ENCODE peak calls at places on chromosomes 6 and 20, in five cellular contexts. R is Peyer's patch, J is dorsolateral prefrontal cortex, U is AG04450, I is lower leg skin. G is an unnamed sample.

GRCh38 chr6:155309150-155309549 is 5.1 kb downstream of the TFB1M start:
- DNase-seq in R (no peak), J (no peak), U (no peak), I (no peak), G (no peak)

GRCh38 chr6:116990679-116991078 is 113.6 kb downstream of the RFX6 start:
- DNase-seq in R (no peak), J (no peak), U (no peak), I (no peak), G (no peak)

GRCh38 chr20:37584238-37584807 is 56.6 kb upstream of the BLCAP start:
- DNase-seq in R (no peak), J (no peak), U (no peak), I (no peak), G (no peak)

GRCh38 chr6:35451354-35452185 is 568 bp upstream of the FANCE start:
- DNase-seq in R (no peak), J (no peak), U (no peak), I (no peak), G (no peak)

GRCh38 chr6:24148154-24148570 is 22.1 kb downstream of the NRSN1 start:
- DNase-seq in R (no peak), J (no peak), U (no peak), I (no peak), G (no peak)

GRCh38 chr6:170208171-170208601 is 82.7 kb downstream of the DLL1 start:
- DNase-seq in R (no peak), J (peak), U (no peak), I (no peak), G (no peak)

GRCh38 chr6:37170273-37171140 is 555 bp downstream of the PIM1 start:
- DNase-seq in R (peak), J (peak), U (no peak), I (peak), G (peak)

GRCh38 chr6:34362909-34363713 is 29.4 kb downstream of the NUDT3 start:
- DNase-seq in R (no peak), J (no peak), U (no peak), I (no peak), G (no peak)

GRCh38 chr6:154805288-154805911 is 72.2 kb downstream of the SCAF8 start:
- DNase-seq in R (no peak), J (no peak), U (peak), I (no peak), G (no peak)

GRCh38 chr6:134533991-134534390 is 216.1 kb upstream of the SGK1 start:
- DNase-seq in R (no peak), J (no peak), U (no peak), I (no peak), G (no peak)

GRCh38 chr20:235891-236290 is 8.8 kb downstream of the DEFB129 start:
- DNase-seq in R (no peak), J (no peak), U (no peak), I (no peak), G (no peak)

GRCh38 chr20:36574278-36575065 is 1.1 kb downstream of the TGIF2 start:
- DNase-seq in R (peak), J (no peak), U (no peak), I (no peak), G (peak)

GRCh38 chr6:40436685-40437604 is 150.2 kb downstream of the LRFN2 start:
- DNase-seq in R (no peak), J (no peak), U (no peak), I (no peak), G (no peak)

GRCh38 chr6:35230950-35231349 is 17.2 kb downstream of the SCUBE3 start:
- DNase-seq in R (no peak), J (no peak), U (no peak), I (no peak), G (peak)

GRCh38 chr6:143884161-143884560 is 19.9 kb downstream of the ZC2HC1B start:
- DNase-seq in R (no peak), J (no peak), U (no peak), I (no peak), G (no peak)

GRCh38 chr20:45174434-45175364 is at the start of gene PI3:
- DNase-seq in R (no peak), J (no peak), U (no peak), I (no peak), G (no peak)

GRCh38 chr6:133411757-133412156 is 170.6 kb downstream of the EYA4 start:
- DNase-seq in R (no peak), J (no peak), U (no peak), I (no peak), G (no peak)

DNA sequence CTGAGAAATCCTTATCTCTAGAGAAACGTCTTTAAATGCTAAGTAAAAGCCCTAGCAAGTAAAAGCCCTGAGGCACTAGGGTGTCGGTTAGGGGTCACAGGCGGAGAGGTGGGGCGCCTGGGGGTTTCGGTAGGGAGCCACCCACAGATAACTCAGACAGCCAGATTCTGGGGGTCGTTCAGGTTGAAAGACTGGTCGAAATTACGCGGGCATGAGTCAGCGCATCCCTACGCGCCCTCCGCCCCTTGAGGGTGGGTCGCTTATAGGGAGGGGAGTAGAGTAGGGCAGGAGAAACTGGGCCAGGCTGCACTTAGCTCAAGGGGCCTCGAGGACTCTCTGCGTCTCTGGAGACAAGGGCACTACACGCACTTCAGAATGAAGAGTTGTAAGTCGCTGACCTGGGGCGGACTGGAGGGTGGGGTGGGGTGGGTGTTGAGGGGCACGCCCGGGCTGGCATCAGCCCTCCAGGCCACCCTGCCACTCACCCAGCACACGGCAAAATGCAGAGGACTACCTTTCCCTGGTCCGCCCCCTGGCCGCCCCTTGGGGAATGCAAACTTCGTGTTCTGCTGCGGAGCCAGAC is 598 bp upstream of the PPT2 start:
- DNase-seq in R (peak), J (peak), U (no peak), I (peak), G (no peak)
- TF ChIP-seq CTCF in R (peak), J (no peak), U (peak), I (no peak), G (peak)

DNA sequence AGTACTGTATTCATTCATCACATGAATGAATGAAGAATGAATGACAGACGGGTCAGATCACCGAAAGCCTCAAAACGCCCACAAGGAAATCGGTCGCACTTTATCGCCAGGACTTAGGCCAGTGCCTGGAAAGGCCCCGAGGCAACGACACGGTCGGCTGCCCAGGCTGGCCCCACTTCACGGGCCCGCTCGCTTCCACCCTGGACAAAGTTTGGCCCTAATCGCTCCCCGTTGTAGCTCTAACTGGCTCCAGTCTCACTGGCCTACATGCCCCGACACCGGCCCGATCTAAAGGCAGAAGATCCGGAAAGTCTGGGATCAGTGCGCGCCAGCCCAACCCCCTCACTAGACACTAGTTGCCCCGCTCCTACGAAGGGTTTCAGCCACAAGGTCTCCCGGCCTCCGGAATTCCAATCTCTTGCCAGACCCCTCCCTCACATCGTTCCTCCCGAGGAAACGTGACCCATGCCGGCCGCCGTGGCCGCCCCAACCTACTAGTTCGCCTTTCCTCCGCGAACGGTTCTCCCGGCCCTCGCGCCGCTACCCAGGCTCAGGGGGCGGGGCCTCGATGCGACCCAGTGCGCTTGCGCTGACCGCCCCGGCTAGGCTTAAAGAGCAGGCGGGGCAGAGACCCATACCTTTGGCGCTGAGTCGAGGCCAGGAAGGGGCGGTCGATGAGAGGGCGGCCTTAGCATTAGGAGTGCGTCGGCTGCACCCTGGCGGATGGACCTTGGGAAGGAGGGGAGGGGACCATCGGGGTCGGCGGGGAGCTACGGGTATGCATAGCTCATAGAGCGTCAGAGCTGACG is at the start of the genes GSS and MYH7B:
- DNase-seq in R (peak), J (peak), U (peak), I (peak), G (peak)
- TF ChIP-seq CTCF in R (peak), J (peak), U (peak), I (no peak), G (peak)

GRCh38 chr6:128482642-128483041 is 37.8 kb downstream of the PTPRK start:
- DNase-seq in R (no peak), J (no peak), U (no peak), I (no peak), G (no peak)
- TF ChIP-seq CTCF in R (no peak), J (no peak), U (no peak), I (no peak), G (no peak)

GRCh38 chr20:6014957-6015356 is 38.9 kb downstream of the LRRN4 start:
- DNase-seq in R (no peak), J (no peak), U (no peak), I (no peak), G (no peak)
- TF ChIP-seq CTCF in R (no peak), J (no peak), U (no peak), I (no peak), G (no peak)

GRCh38 chr6:158752613-158753012 is 66.6 kb downstream of the EZR start:
- DNase-seq in R (no peak), J (peak), U (no peak), I (no peak), G (peak)
- TF ChIP-seq CTCF in R (peak), J (peak), U (peak), I (no peak), G (peak)

GRCh38 chr20:47013606-47014005 is 119.0 kb downstream of the EYA2 start:
- DNase-seq in R (no peak), J (no peak), U (no peak), I (no peak), G (no peak)

GRCh38 chr20:47007826-47008655 is 113.4 kb downstream of the EYA2 start:
- DNase-seq in R (no peak), J (no peak), U (no peak), I (no peak), G (no peak)

GRCh38 chr20:47009784-47010183 is 115.1 kb downstream of the EYA2 start:
- DNase-seq in R (no peak), J (no peak), U (no peak), I (no peak), G (no peak)

GRCh38 chr20:47008842-47009518 is 114.3 kb downstream of the EYA2 start:
- DNase-seq in R (no peak), J (no peak), U (no peak), I (no peak), G (no peak)

GRCh38 chr20:47011984-47012383 is 117.3 kb downstream of the EYA2 start:
- DNase-seq in R (no peak), J (no peak), U (no peak), I (no peak), G (no peak)
- TF ChIP-seq CTCF in R (no peak), J (no peak), U (no peak), I (no peak), G (no peak)